ENCODE peak calls at places on chromosomes 4 and X, in four cellular contexts. One of them, this sample, is unnamed.

GRCh38 chr4:169268951-169269781 is 1.6 kb downstream of the SH3RF1 start:
- DNase-seq in fibroblast of mammary gland: peak
- DNase-seq in activated CD4-positive, alpha-beta T cell treated with anti-CD3 and anti-CD28 coated beads, Interleukin-2, amount 10 ng/mL, durations not matched to agents 7 days and 5 days: no peak
- DNase-seq in right lobe of liver: no peak
- DNase-seq in this sample: peak

GRCh38 chr4:105670684-105671083 is 37.8 kb downstream of the INTS12 start:
- DNase-seq in fibroblast of mammary gland: no peak
- DNase-seq in activated CD4-positive, alpha-beta T cell treated with anti-CD3 and anti-CD28 coated beads, Interleukin-2, amount 10 ng/mL, durations not matched to agents 7 days and 5 days: no peak
- DNase-seq in right lobe of liver: no peak
- DNase-seq in this sample: no peak

GRCh38 chr4:185535818-185536729 is 767 bp upstream of the PDLIM3 start:
- DNase-seq in fibroblast of mammary gland: peak
- DNase-seq in activated CD4-positive, alpha-beta T cell treated with anti-CD3 and anti-CD28 coated beads, Interleukin-2, amount 10 ng/mL, durations not matched to agents 7 days and 5 days: no peak
- DNase-seq in right lobe of liver: no peak
- DNase-seq in this sample: no peak

GRCh38 chr4:39855909-39856512 is 121.7 kb downstream of the PDS5A start:
- DNase-seq in fibroblast of mammary gland: peak
- DNase-seq in activated CD4-positive, alpha-beta T cell treated with anti-CD3 and anti-CD28 coated beads, Interleukin-2, amount 10 ng/mL, durations not matched to agents 7 days and 5 days: no peak
- DNase-seq in right lobe of liver: no peak
- DNase-seq in this sample: peak

GRCh38 chr4:53656421-53656981 is 65.2 kb upstream of the LNX1 start:
- DNase-seq in fibroblast of mammary gland: peak
- DNase-seq in activated CD4-positive, alpha-beta T cell treated with anti-CD3 and anti-CD28 coated beads, Interleukin-2, amount 10 ng/mL, durations not matched to agents 7 days and 5 days: no peak
- DNase-seq in right lobe of liver: no peak
- DNase-seq in this sample: peak

GRCh38 chr4:32148120-32148666 is 1428.0 kb downstream of the PCDH7 start:
- DNase-seq in fibroblast of mammary gland: peak
- DNase-seq in activated CD4-positive, alpha-beta T cell treated with anti-CD3 and anti-CD28 coated beads, Interleukin-2, amount 10 ng/mL, durations not matched to agents 7 days and 5 days: no peak
- DNase-seq in right lobe of liver: no peak
- DNase-seq in this sample: no peak

GRCh38 chr4:108345862-108346530 is 177.3 kb upstream of the LEF1 start:
- DNase-seq in fibroblast of mammary gland: peak
- DNase-seq in activated CD4-positive, alpha-beta T cell treated with anti-CD3 and anti-CD28 coated beads, Interleukin-2, amount 10 ng/mL, durations not matched to agents 7 days and 5 days: no peak
- DNase-seq in right lobe of liver: no peak
- DNase-seq in this sample: no peak

GRCh38 chr4:104649631-104650030 is 154.9 kb upstream of the CXXC4 start:
- DNase-seq in fibroblast of mammary gland: no peak
- DNase-seq in activated CD4-positive, alpha-beta T cell treated with anti-CD3 and anti-CD28 coated beads, Interleukin-2, amount 10 ng/mL, durations not matched to agents 7 days and 5 days: no peak
- DNase-seq in right lobe of liver: no peak
- DNase-seq in this sample: no peak

GRCh38 chr4:7771056-7771455 is 168.6 kb downstream of the AFAP1 start:
- DNase-seq in fibroblast of mammary gland: no peak
- DNase-seq in activated CD4-positive, alpha-beta T cell treated with anti-CD3 and anti-CD28 coated beads, Interleukin-2, amount 10 ng/mL, durations not matched to agents 7 days and 5 days: peak
- DNase-seq in right lobe of liver: no peak
- DNase-seq in this sample: no peak

GRCh38 chrX:103674531-103675454 is 11.7 kb downstream of the MORF4L2 start:
- DNase-seq in fibroblast of mammary gland: no peak
- DNase-seq in activated CD4-positive, alpha-beta T cell treated with anti-CD3 and anti-CD28 coated beads, Interleukin-2, amount 10 ng/mL, durations not matched to agents 7 days and 5 days: no peak
- DNase-seq in right lobe of liver: no peak
- DNase-seq in this sample: no peak

GRCh38 chr4:40180356-40180755 is 16.5 kb upstream of the RHOH start:
- DNase-seq in fibroblast of mammary gland: peak
- DNase-seq in activated CD4-positive, alpha-beta T cell treated with anti-CD3 and anti-CD28 coated beads, Interleukin-2, amount 10 ng/mL, durations not matched to agents 7 days and 5 days: no peak
- DNase-seq in right lobe of liver: no peak
- DNase-seq in this sample: peak

GRCh38 chr4:43776371-43776770 is 672.2 kb downstream of the KCTD8 start:
- DNase-seq in fibroblast of mammary gland: peak
- DNase-seq in activated CD4-positive, alpha-beta T cell treated with anti-CD3 and anti-CD28 coated beads, Interleukin-2, amount 10 ng/mL, durations not matched to agents 7 days and 5 days: no peak
- DNase-seq in right lobe of liver: no peak
- DNase-seq in this sample: peak

GRCh38 chr4:155543126-155543765 is 123.4 kb upstream of the GUCY1A1 start:
- DNase-seq in fibroblast of mammary gland: peak
- DNase-seq in activated CD4-positive, alpha-beta T cell treated with anti-CD3 and anti-CD28 coated beads, Interleukin-2, amount 10 ng/mL, durations not matched to agents 7 days and 5 days: no peak
- DNase-seq in right lobe of liver: no peak
- DNase-seq in this sample: peak

GRCh38 chr4:168264903-168265302 is 53.6 kb downstream of the DDX60 start:
- DNase-seq in fibroblast of mammary gland: no peak
- DNase-seq in activated CD4-positive, alpha-beta T cell treated with anti-CD3 and anti-CD28 coated beads, Interleukin-2, amount 10 ng/mL, durations not matched to agents 7 days and 5 days: no peak
- DNase-seq in right lobe of liver: no peak
- DNase-seq in this sample: no peak

GRCh38 chrX:20414781-20415445 is 148.2 kb upstream of the RPS6KA3 start:
- DNase-seq in fibroblast of mammary gland: no peak
- DNase-seq in activated CD4-positive, alpha-beta T cell treated with anti-CD3 and anti-CD28 coated beads, Interleukin-2, amount 10 ng/mL, durations not matched to agents 7 days and 5 days: no peak
- DNase-seq in right lobe of liver: no peak
- DNase-seq in this sample: no peak

GRCh38 chr4:94267037-94267436 is 59.4 kb downstream of the SMARCAD1 start:
- DNase-seq in fibroblast of mammary gland: no peak
- DNase-seq in activated CD4-positive, alpha-beta T cell treated with anti-CD3 and anti-CD28 coated beads, Interleukin-2, amount 10 ng/mL, durations not matched to agents 7 days and 5 days: no peak
- DNase-seq in right lobe of liver: no peak
- DNase-seq in this sample: no peak

GRCh38 chr4:150209140-150209829 is 131.0 kb downstream of the DCLK2 start:
- DNase-seq in fibroblast of mammary gland: peak
- DNase-seq in activated CD4-positive, alpha-beta T cell treated with anti-CD3 and anti-CD28 coated beads, Interleukin-2, amount 10 ng/mL, durations not matched to agents 7 days and 5 days: peak
- DNase-seq in right lobe of liver: no peak
- DNase-seq in this sample: peak

GRCh38 chr4:102623622-102624021 is 122.5 kb downstream of the NFKB1 start:
- DNase-seq in fibroblast of mammary gland: peak
- DNase-seq in activated CD4-positive, alpha-beta T cell treated with anti-CD3 and anti-CD28 coated beads, Interleukin-2, amount 10 ng/mL, durations not matched to agents 7 days and 5 days: no peak
- DNase-seq in right lobe of liver: no peak
- DNase-seq in this sample: peak

GRCh38 chr4:152500798-152501434 is 35.0 kb downstream of the FBXW7 start:
- DNase-seq in fibroblast of mammary gland: peak
- DNase-seq in activated CD4-positive, alpha-beta T cell treated with anti-CD3 and anti-CD28 coated beads, Interleukin-2, amount 10 ng/mL, durations not matched to agents 7 days and 5 days: peak
- DNase-seq in right lobe of liver: no peak
- DNase-seq in this sample: peak

GRCh38 chr4:8858925-8859210 is 12.8 kb downstream of the HMX1 start:
- DNase-seq in fibroblast of mammary gland: no peak
- DNase-seq in activated CD4-positive, alpha-beta T cell treated with anti-CD3 and anti-CD28 coated beads, Interleukin-2, amount 10 ng/mL, durations not matched to agents 7 days and 5 days: no peak
- DNase-seq in right lobe of liver: no peak
- DNase-seq in this sample: no peak

GRCh38 chr4:170868191-170868590 is 778.4 kb upstream of the AADAT start:
- DNase-seq in fibroblast of mammary gland: peak
- DNase-seq in activated CD4-positive, alpha-beta T cell treated with anti-CD3 and anti-CD28 coated beads, Interleukin-2, amount 10 ng/mL, durations not matched to agents 7 days and 5 days: no peak
- DNase-seq in right lobe of liver: no peak
- DNase-seq in this sample: peak

GRCh38 chr4:52572936-52573485 is 86.1 kb downstream of the USP46 start:
- DNase-seq in fibroblast of mammary gland: peak
- DNase-seq in activated CD4-positive, alpha-beta T cell treated with anti-CD3 and anti-CD28 coated beads, Interleukin-2, amount 10 ng/mL, durations not matched to agents 7 days and 5 days: no peak
- DNase-seq in right lobe of liver: no peak
- DNase-seq in this sample: peak